ENCODE peak calls at places on chromosomes 2 and 18, in six cellular contexts. One of them, this sample, is unnamed.

GRCh38 chr18:27363918-27364317 is 178.8 kb upstream of the CHST9 start:
- DNase-seq in fibroblast of the aortic adventitia: peak; percentile 8
- DNase-seq in dorsolateral prefrontal cortex: no peak
- DNase-seq in upper lobe of right lung: no peak
- DNase-seq in AG09309: no peak
- DNase-seq in GM06990: no peak
- DNase-seq in this sample: peak; percentile 5

GRCh38 chr2:21256006-21256405 is 132.2 kb downstream of the TDRD15 start:
- DNase-seq in fibroblast of the aortic adventitia: no peak
- DNase-seq in dorsolateral prefrontal cortex: peak; percentile 69
- DNase-seq in upper lobe of right lung: no peak
- DNase-seq in AG09309: no peak
- DNase-seq in GM06990: peak; percentile 8
- DNase-seq in this sample: peak; percentile 31

GRCh38 chr2:647003-647560 is 30.1 kb downstream of the TMEM18 start:
- DNase-seq in fibroblast of the aortic adventitia: no peak
- DNase-seq in dorsolateral prefrontal cortex: no peak
- DNase-seq in upper lobe of right lung: no peak
- DNase-seq in AG09309: no peak
- DNase-seq in GM06990: no peak
- DNase-seq in this sample: no peak

GRCh38 chr2:240775911-240776310 is 44.1 kb downstream of the KIF1A start:
- DNase-seq in fibroblast of the aortic adventitia: no peak
- DNase-seq in dorsolateral prefrontal cortex: no peak
- DNase-seq in upper lobe of right lung: no peak
- DNase-seq in AG09309: no peak
- DNase-seq in GM06990: no peak
- DNase-seq in this sample: no peak

GRCh38 chr18:77262655-77263470 is 13.2 kb downstream of the GALR1 start:
- DNase-seq in fibroblast of the aortic adventitia: no peak
- DNase-seq in dorsolateral prefrontal cortex: no peak
- DNase-seq in upper lobe of right lung: no peak
- DNase-seq in AG09309: no peak
- DNase-seq in GM06990: no peak
- DNase-seq in this sample: no peak

GRCh38 chr2:167294775-167295140 is 406.5 kb downstream of the XIRP2 start:
- DNase-seq in fibroblast of the aortic adventitia: no peak
- DNase-seq in dorsolateral prefrontal cortex: no peak
- DNase-seq in upper lobe of right lung: no peak
- DNase-seq in AG09309: no peak
- DNase-seq in GM06990: no peak
- DNase-seq in this sample: peak; percentile 22

GRCh38 chr2:120267348-120267747 is 14.7 kb downstream of the RALB start:
- DNase-seq in fibroblast of the aortic adventitia: no peak
- DNase-seq in dorsolateral prefrontal cortex: no peak
- DNase-seq in upper lobe of right lung: no peak
- DNase-seq in AG09309: no peak
- DNase-seq in GM06990: no peak
- DNase-seq in this sample: no peak

GRCh38 chr18:40423291-40423690 is 1531.7 kb upstream of the PIK3C3 start:
- DNase-seq in fibroblast of the aortic adventitia: no peak
- DNase-seq in dorsolateral prefrontal cortex: no peak
- DNase-seq in upper lobe of right lung: no peak
- DNase-seq in AG09309: no peak
- DNase-seq in GM06990: no peak
- DNase-seq in this sample: no peak

GRCh38 chr2:98253461-98254073 is 92.7 kb upstream of the CNGA3 start:
- DNase-seq in fibroblast of the aortic adventitia: peak; percentile 92
- DNase-seq in dorsolateral prefrontal cortex: no peak
- DNase-seq in upper lobe of right lung: no peak
- DNase-seq in AG09309: no peak
- DNase-seq in GM06990: no peak
- DNase-seq in this sample: peak; percentile 20

GRCh38 chr2:204898928-204899640 is 353.8 kb downstream of the PARD3B start:
- DNase-seq in fibroblast of the aortic adventitia: no peak
- DNase-seq in dorsolateral prefrontal cortex: no peak
- DNase-seq in upper lobe of right lung: no peak
- DNase-seq in AG09309: no peak
- DNase-seq in GM06990: no peak
- DNase-seq in this sample: no peak

GRCh38 chr2:173048901-173049661 is 26.6 kb upstream of the MAP3K20 start:
- DNase-seq in fibroblast of the aortic adventitia: peak; percentile 98
- DNase-seq in dorsolateral prefrontal cortex: no peak
- DNase-seq in upper lobe of right lung: no peak
- DNase-seq in AG09309: peak; percentile 97
- DNase-seq in GM06990: peak; percentile 18
- DNase-seq in this sample: peak; percentile 95

GRCh38 chr18:13463526-13463925 is 245.0 kb downstream of the LDLRAD4 start:
- DNase-seq in fibroblast of the aortic adventitia: no peak
- DNase-seq in dorsolateral prefrontal cortex: no peak
- DNase-seq in upper lobe of right lung: no peak
- DNase-seq in AG09309: no peak
- DNase-seq in GM06990: no peak
- DNase-seq in this sample: no peak

GRCh38 chr18:47151457-47151856 is 1.2 kb upstream of the HDHD2 start:
- DNase-seq in fibroblast of the aortic adventitia: peak; percentile 3
- DNase-seq in dorsolateral prefrontal cortex: no peak
- DNase-seq in upper lobe of right lung: no peak
- DNase-seq in AG09309: no peak
- DNase-seq in GM06990: no peak
- DNase-seq in this sample: no peak

GRCh38 chr2:206230060-206230890 is 44.2 kb upstream of the ZDBF2 start:
- DNase-seq in fibroblast of the aortic adventitia: peak; percentile 52
- DNase-seq in dorsolateral prefrontal cortex: no peak
- DNase-seq in upper lobe of right lung: no peak
- DNase-seq in AG09309: no peak
- DNase-seq in GM06990: no peak
- DNase-seq in this sample: peak; percentile 65

GRCh38 chr2:170973492-170974303 is 44.6 kb downstream of the GORASP2 start:
- DNase-seq in fibroblast of the aortic adventitia: peak; percentile 68
- DNase-seq in dorsolateral prefrontal cortex: peak; percentile 86
- DNase-seq in upper lobe of right lung: peak; percentile 94
- DNase-seq in AG09309: peak; percentile 21
- DNase-seq in GM06990: peak; percentile 92
- DNase-seq in this sample: peak; percentile 49

GRCh38 chr2:46943881-46944798 is 28.5 kb upstream of the MCFD2 start:
- DNase-seq in fibroblast of the aortic adventitia: no peak
- DNase-seq in dorsolateral prefrontal cortex: no peak
- DNase-seq in upper lobe of right lung: no peak
- DNase-seq in AG09309: no peak
- DNase-seq in GM06990: peak; percentile 59
- DNase-seq in this sample: no peak

GRCh38 chr2:157488877-157489276 is 45.0 kb upstream of the CYTIP start:
- DNase-seq in fibroblast of the aortic adventitia: no peak
- DNase-seq in dorsolateral prefrontal cortex: no peak
- DNase-seq in upper lobe of right lung: no peak
- DNase-seq in AG09309: no peak
- DNase-seq in GM06990: no peak
- DNase-seq in this sample: no peak

GRCh38 chr2:218282173-218282991 is 9.9 kb downstream of the TMBIM1 start:
- DNase-seq in fibroblast of the aortic adventitia: no peak
- DNase-seq in dorsolateral prefrontal cortex: peak; percentile 71
- DNase-seq in upper lobe of right lung: peak; percentile 79
- DNase-seq in AG09309: no peak
- DNase-seq in GM06990: no peak
- DNase-seq in this sample: no peak

GRCh38 chr18:73462092-73462491 is 594.3 kb upstream of the NETO1 start:
- DNase-seq in fibroblast of the aortic adventitia: peak; percentile 95
- DNase-seq in dorsolateral prefrontal cortex: no peak
- DNase-seq in upper lobe of right lung: no peak
- DNase-seq in AG09309: peak; percentile 87
- DNase-seq in GM06990: no peak
- DNase-seq in this sample: peak; percentile 81

GRCh38 chr2:133867131-133867530 is 298.9 kb upstream of the NCKAP5 start:
- DNase-seq in fibroblast of the aortic adventitia: peak; percentile 59
- DNase-seq in dorsolateral prefrontal cortex: no peak
- DNase-seq in upper lobe of right lung: no peak
- DNase-seq in AG09309: no peak
- DNase-seq in GM06990: no peak
- DNase-seq in this sample: no peak

GRCh38 chr2:135819211-135819610 is 17.8 kb downstream of the LCT start:
- DNase-seq in fibroblast of the aortic adventitia: peak; percentile 14
- DNase-seq in dorsolateral prefrontal cortex: no peak
- DNase-seq in upper lobe of right lung: no peak
- DNase-seq in AG09309: no peak
- DNase-seq in GM06990: peak; percentile 24
- DNase-seq in this sample: no peak
- TF ChIP-seq CTCF in fibroblast of the aortic adventitia: peak; percentile 27
- TF ChIP-seq CTCF in dorsolateral prefrontal cortex: no peak
- TF ChIP-seq CTCF in upper lobe of right lung: no peak
- TF ChIP-seq CTCF in AG09309: peak; percentile 65
- TF ChIP-seq CTCF in GM06990: peak; percentile 51
- TF ChIP-seq CTCF in this sample: peak; percentile 23

DNA sequence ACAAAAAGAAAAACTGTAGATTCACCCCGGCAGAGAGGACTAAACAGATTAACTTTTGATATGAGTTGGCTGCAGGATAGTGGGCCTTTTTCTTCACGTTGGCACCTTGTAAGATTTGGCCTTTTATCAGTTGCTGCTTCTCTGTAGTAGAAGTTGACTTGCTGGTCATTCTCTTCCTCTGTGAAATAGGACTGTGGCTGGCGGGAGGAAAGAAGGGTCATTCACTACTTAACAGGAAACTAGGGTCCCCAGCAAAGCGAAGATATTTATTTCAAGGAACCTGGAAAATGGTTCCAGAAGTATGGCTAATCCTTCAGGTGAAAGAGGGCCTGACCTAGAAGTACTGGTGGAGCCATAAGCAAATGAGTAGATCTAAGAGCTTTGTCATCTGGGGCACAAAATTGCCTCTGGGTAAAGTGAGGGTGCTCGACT is 383 bp upstream of the ATP5MC3 start:
- DNase-seq in fibroblast of the aortic adventitia: no peak
- DNase-seq in dorsolateral prefrontal cortex: no peak
- DNase-seq in upper lobe of right lung: no peak
- DNase-seq in AG09309: no peak
- DNase-seq in GM06990: no peak
- DNase-seq in this sample: no peak
- H3K4me3 ChIP-seq in fibroblast of the aortic adventitia: peak overlapping the region; percentile 90
- H3K4me3 ChIP-seq in dorsolateral prefrontal cortex: peak overlapping the region; percentile 95
- H3K4me3 ChIP-seq in upper lobe of right lung: peak overlapping the region; percentile 85
- H3K4me3 ChIP-seq in AG09309: peak overlapping the region; percentile 99
- H3K4me3 ChIP-seq in GM06990: peak overlapping the region; percentile 97
- H3K4me3 ChIP-seq in this sample: peak overlapping the region; percentile 85

GRCh38 chr18:36455931-36456330 is 158.4 kb downstream of the FHOD3 start:
- DNase-seq in fibroblast of the aortic adventitia: no peak
- DNase-seq in dorsolateral prefrontal cortex: no peak
- DNase-seq in upper lobe of right lung: no peak
- DNase-seq in AG09309: no peak
- DNase-seq in GM06990: no peak
- DNase-seq in this sample: no peak
- TF ChIP-seq CTCF in fibroblast of the aortic adventitia: no peak
- TF ChIP-seq CTCF in dorsolateral prefrontal cortex: no peak
- TF ChIP-seq CTCF in upper lobe of right lung: no peak
- TF ChIP-seq CTCF in AG09309: no peak
- TF ChIP-seq CTCF in GM06990: peak; percentile 6
- TF ChIP-seq CTCF in this sample: no peak

GRCh38 chr2:201970786-201971108 is 62.9 kb upstream of the FZD7 start:
- DNase-seq in fibroblast of the aortic adventitia: no peak
- DNase-seq in dorsolateral prefrontal cortex: no peak
- DNase-seq in upper lobe of right lung: no peak
- DNase-seq in AG09309: no peak
- DNase-seq in GM06990: no peak
- DNase-seq in this sample: no peak
- H3K4me3 ChIP-seq in fibroblast of the aortic adventitia: no peak overlapping the region
- H3K4me3 ChIP-seq in dorsolateral prefrontal cortex: no peak overlapping the region
- H3K4me3 ChIP-seq in upper lobe of right lung: no peak overlapping the region
- H3K4me3 ChIP-seq in AG09309: no peak overlapping the region
- H3K4me3 ChIP-seq in GM06990: no peak overlapping the region
- H3K4me3 ChIP-seq in this sample: no peak overlapping the region

GRCh38 chr2:49465157-49465831 is 311.0 kb upstream of the FSHR start:
- DNase-seq in fibroblast of the aortic adventitia: no peak
- DNase-seq in dorsolateral prefrontal cortex: no peak
- DNase-seq in upper lobe of right lung: no peak
- DNase-seq in AG09309: no peak
- DNase-seq in GM06990: no peak
- DNase-seq in this sample: no peak

GRCh38 chr2:49459314-49459993 is 305.1 kb upstream of the FSHR start:
- DNase-seq in fibroblast of the aortic adventitia: no peak
- DNase-seq in dorsolateral prefrontal cortex: no peak
- DNase-seq in upper lobe of right lung: no peak
- DNase-seq in AG09309: no peak
- DNase-seq in GM06990: no peak
- DNase-seq in this sample: no peak
- TF ChIP-seq CTCF in fibroblast of the aortic adventitia: no peak
- TF ChIP-seq CTCF in dorsolateral prefrontal cortex: no peak
- TF ChIP-seq CTCF in upper lobe of right lung: no peak
- TF ChIP-seq CTCF in AG09309: no peak
- TF ChIP-seq CTCF in GM06990: no peak
- TF ChIP-seq CTCF in this sample: no peak

DNA sequence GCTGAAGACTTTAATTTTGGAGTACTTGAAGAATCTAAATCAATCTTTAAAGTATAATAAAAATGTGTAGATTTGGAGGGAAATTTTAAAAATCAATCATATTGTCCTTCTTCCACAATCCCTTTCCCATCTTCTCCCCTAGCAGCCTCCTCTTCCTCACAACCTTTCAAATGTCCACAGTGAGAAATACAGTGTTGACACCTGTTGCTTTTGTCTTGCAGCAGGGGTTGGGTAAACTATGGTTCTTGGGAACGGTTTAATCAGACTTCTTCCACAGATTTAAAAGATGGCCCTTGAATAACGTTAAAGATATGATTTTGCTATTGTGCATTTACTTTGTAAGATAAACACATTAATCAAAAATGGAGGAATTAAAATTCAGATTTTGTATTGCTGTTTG is 113.8 kb upstream of the SLC1A4 start:
- DNase-seq in fibroblast of the aortic adventitia: no peak
- DNase-seq in dorsolateral prefrontal cortex: no peak
- DNase-seq in upper lobe of right lung: no peak
- DNase-seq in AG09309: no peak
- DNase-seq in GM06990: no peak
- DNase-seq in this sample: no peak
- H3K4me3 ChIP-seq in fibroblast of the aortic adventitia: no peak overlapping the region
- H3K4me3 ChIP-seq in dorsolateral prefrontal cortex: no peak overlapping the region
- H3K4me3 ChIP-seq in upper lobe of right lung: no peak overlapping the region
- H3K4me3 ChIP-seq in AG09309: no peak overlapping the region
- H3K4me3 ChIP-seq in GM06990: no peak overlapping the region
- H3K4me3 ChIP-seq in this sample: no peak overlapping the region